ENCODE peak calls at places on chromosomes 12 and 14, in eight cellular contexts. T is aorta; D is GM04503; P is omental fat pad; Q is GM13976; J is SK-MEL-5; I is naive thymus-derived CD8-positive, alpha-beta T cell; U is CD8-positive, alpha-beta memory T cell. C is an unnamed sample.

GRCh38 chr14:92711976-92712653 is 36.3 kb downstream of the LGMN start:
- DNase-seq in J (no peak), D (no peak), T (no peak), P (no peak), I (no peak), U (no peak), Q (no peak), C (no peak)

GRCh38 chr14:64611358-64612020 is 61.7 kb downstream of the PPP1R36 start:
- DNase-seq in U (no peak), D (peak), I (no peak), J (no peak), Q (no peak), T (no peak), P (no peak), C (no peak)

GRCh38 chr12:108609535-108610335 is 11.9 kb upstream of the TMEM119 start:
- DNase-seq in Q (no peak), T (peak), I (no peak), U (no peak), J (no peak), D (peak), P (no peak), C (no peak)

GRCh38 chr12:24045816-24046257 is 96.4 kb upstream of the SOX5 start:
- DNase-seq in T (no peak), U (no peak), J (peak), P (no peak), D (no peak), Q (no peak), I (no peak), C (no peak)

GRCh38 chr14:77059276-77059934 is 30.9 kb upstream of the IRF2BPL start:
- DNase-seq in J (peak), T (no peak), D (peak), I (no peak), U (no peak), P (no peak), Q (no peak), C (no peak)

GRCh38 chr12:116690016-116690709 is 47.7 kb downstream of the SPRING1 start:
- DNase-seq in J (no peak), I (no peak), D (no peak), T (no peak), P (no peak), Q (no peak), U (no peak), C (no peak)

GRCh38 chr12:29278673-29279420 is 102.1 kb downstream of the ERGIC2 start:
- DNase-seq in D (peak), J (no peak), Q (no peak), T (no peak), P (no peak), I (no peak), U (no peak), C (no peak)

GRCh38 chr14:67335781-67336180 is 23.8 kb downstream of the ATP6V1D start:
- DNase-seq in T (no peak), Q (no peak), P (no peak), U (no peak), J (peak), I (peak), D (no peak), C (no peak)

GRCh38 chr14:69612014-69612758 is 790 bp downstream of the SUSD6 start:
- DNase-seq in J (no peak), Q (no peak), U (peak), T (peak), P (no peak), I (peak), D (no peak), C (no peak)

GRCh38 chr12:64737539-64737938 is 21.7 kb downstream of the GNS start:
- DNase-seq in Q (no peak), U (no peak), I (no peak), D (no peak), P (no peak), T (no peak), J (no peak), C (no peak)

GRCh38 chr12:51818086-51818485 is 30.4 kb downstream of the FIGNL2 start:
- DNase-seq in T (no peak), P (no peak), J (no peak), D (no peak), Q (no peak), I (no peak), U (no peak), C (no peak)

GRCh38 chr14:71206766-71207371 is 299.6 kb downstream of the PCNX1 start:
- DNase-seq in U (no peak), I (no peak), Q (no peak), T (peak), P (no peak), J (peak), D (peak), C (no peak)

GRCh38 chr12:104667139-104667538 is 210.4 kb downstream of the CHST11 start:
- DNase-seq in Q (no peak), J (no peak), I (no peak), D (no peak), U (no peak), T (no peak), P (no peak), C (no peak)

GRCh38 chr12:69578283-69578682 is 7.0 kb upstream of the CCT2 start:
- DNase-seq in Q (no peak), T (no peak), P (no peak), D (no peak), U (no peak), J (no peak), I (no peak), C (no peak)

GRCh38 chr14:95044463-95045254 is 112.7 kb downstream of the DICER1 start:
- DNase-seq in J (no peak), P (no peak), I (no peak), U (no peak), T (no peak), D (no peak), Q (no peak), C (no peak)

GRCh38 chr14:30291216-30291615 is 267.7 kb upstream of the G2E3 start:
- DNase-seq in J (no peak), P (no peak), U (no peak), T (no peak), I (no peak), Q (no peak), D (peak), C (no peak)

GRCh38 chr12:18723752-18724151 is 14.1 kb downstream of the PLCZ1 start:
- DNase-seq in I (no peak), U (no peak), T (no peak), J (no peak), Q (no peak), D (no peak), P (no peak), C (peak)

GRCh38 chr12:124930576-124930975 is 16.1 kb upstream of the UBC start:
- DNase-seq in D (no peak), P (no peak), I (no peak), T (no peak), U (no peak), Q (no peak), J (no peak), C (no peak)

GRCh38 chr14:75101491-75101890 is 25.4 kb downstream of the NEK9 start:
- DNase-seq in J (peak), Q (no peak), I (no peak), D (no peak), U (no peak), T (no peak), P (no peak), C (no peak)

GRCh38 chr12:14910090-14910915 is 24.6 kb upstream of the MGP start:
- DNase-seq in T (no peak), U (no peak), P (no peak), Q (no peak), J (peak), I (no peak), D (no peak), C (no peak)

GRCh38 chr12:112182499-112182898 is 57.1 kb downstream of the TRAFD1 start:
- DNase-seq in D (no peak), T (peak), Q (peak), U (no peak), J (peak), P (no peak), I (no peak), C (no peak)

GRCh38 chr12:52380271-52380694 is 5.2 kb downstream of the KRT84 start:
- DNase-seq in U (no peak), D (no peak), Q (no peak), T (peak), J (peak), I (no peak), P (no peak), C (no peak)

GRCh38 chr14:21825147-21825743 is 151.6 kb upstream of the OR4E1 start:
- DNase-seq in I (peak), T (no peak), J (peak), P (no peak), Q (peak), U (no peak), D (no peak), C (no peak)

GRCh38 chr12:52813203-52813819 is 605 bp downstream of the KRT4 start:
- DNase-seq in J (no peak), U (no peak), P (no peak), I (no peak), T (no peak), Q (no peak), D (no peak), C (no peak)

GRCh38 chr14:74569387-74569786 is 42.6 kb downstream of the LTBP2 start:
- DNase-seq in T (peak), P (no peak), U (no peak), Q (no peak), J (no peak), D (no peak), I (no peak), C (no peak)

GRCh38 chr12:121860257-121860656 is 1.6 kb upstream of the HPD start:
- DNase-seq in P (no peak), Q (no peak), J (no peak), D (no peak), I (no peak), U (no peak), T (no peak), C (no peak)

GRCh38 chr14:103887170-103887501 is 39.8 kb upstream of the PPP1R13B start:
- DNase-seq in J (no peak), P (no peak), Q (no peak), T (no peak), U (no peak), D (no peak), I (no peak), C (no peak)

GRCh38 chr14:35398095-35398584 is 6.4 kb downstream of the NFKBIA start:
- DNase-seq in J (no peak), U (no peak), Q (no peak), D (no peak), I (no peak), T (peak), P (no peak), C (no peak)

GRCh38 chr12:20492251-20492728 is 124.0 kb downstream of the PDE3A start:
- DNase-seq in J (no peak), Q (no peak), U (no peak), P (no peak), T (no peak), D (no peak), I (no peak), C (peak)

GRCh38 chr14:95345032-95345431 is 25.3 kb upstream of the CLMN start:
- DNase-seq in Q (no peak), D (no peak), T (no peak), I (no peak), P (no peak), J (no peak), U (no peak), C (no peak)

GRCh38 chr14:61923348-61923747 is 161.1 kb downstream of the SNAPC1 start:
- DNase-seq in P (no peak), I (no peak), J (peak), T (no peak), D (no peak), Q (no peak), U (no peak), C (no peak)

GRCh38 chr12:85603556-85603955 is 232.7 kb downstream of the RASSF9 start:
- DNase-seq in D (no peak), Q (no peak), I (no peak), T (no peak), J (no peak), U (no peak), P (no peak), C (no peak)

GRCh38 chr12:100484891-100485511 is 11.3 kb downstream of the NR1H4 start:
- DNase-seq in T (no peak), Q (no peak), D (no peak), P (no peak), U (no peak), J (no peak), I (no peak), C (no peak)

GRCh38 chr14:34050606-34051005 is 99.7 kb upstream of the EGLN3 start:
- DNase-seq in Q (no peak), D (no peak), J (no peak), I (no peak), U (no peak), T (no peak), P (no peak), C (no peak)

GRCh38 chr12:71475280-71475679 is 35.7 kb downstream of the LGR5 start:
- DNase-seq in J (no peak), I (no peak), D (peak), Q (no peak), P (no peak), U (no peak), T (no peak), C (no peak)

GRCh38 chr12:6635375-6635855 is 344 bp downstream of the LPAR5 start:
- DNase-seq in I (peak), T (no peak), U (peak), D (no peak), Q (peak), P (no peak), J (no peak), C (no peak)

GRCh38 chr14:100640481-100641273 is 53.5 kb upstream of the BEGAIN start:
- DNase-seq in U (peak), D (no peak), Q (peak), P (no peak), I (peak), T (no peak), J (no peak), C (no peak)